ENCODE peak calls at places on chromosomes 12 and 14, in seven cellular contexts. I is stomach; H is lower leg skin; L is activated T-cell treated with anti-CD3 and anti-CD28 coated beads for 1 hour; R is sigmoid colon; P is M059J; Y is activated CD4-positive, alpha-beta T cell treated with anti-CD3 and anti-CD28 coated beads for 48 hours. B is an unnamed sample.

GRCh38 chr14:96092936-96093335 is 53.8 kb downstream of the C14orf132 start:
- DNase-seq in P (no peak), Y (no peak), R (no peak), L (no peak), I (no peak), H (peak; percentile 42), B (no peak)

GRCh38 chr14:92495041-92495440 is 18.5 kb upstream of the RIN3 start:
- DNase-seq in L (no peak), Y (no peak), I (no peak), H (peak; percentile 76), R (no peak), P (no peak), B (peak; percentile 61)

GRCh38 chr14:38199768-38200167 is 7.9 kb upstream of the SSTR1 start:
- DNase-seq in I (no peak), H (no peak), L (no peak), Y (no peak), P (no peak), R (no peak), B (no peak)

GRCh38 chr12:89468648-89469326 is 55.8 kb downstream of the GALNT4 start:
- DNase-seq in Y (no peak), H (no peak), P (no peak), L (no peak), I (no peak), R (no peak), B (peak; percentile 45)

GRCh38 chr12:65331456-65331855 is 53.0 kb downstream of the MSRB3 start:
- DNase-seq in P (no peak), H (no peak), L (no peak), R (no peak), Y (no peak), I (no peak), B (no peak)

GRCh38 chr12:20403230-20403629 is 34.9 kb downstream of the PDE3A start:
- DNase-seq in H (no peak), L (no peak), R (no peak), I (no peak), Y (no peak), P (no peak), B (no peak)

GRCh38 chr12:131896811-131897270 is 2.4 kb downstream of the ULK1 start:
- DNase-seq in P (no peak), Y (no peak), L (no peak), H (no peak), I (no peak), R (no peak), B (peak; percentile 19)

GRCh38 chr12:3173008-3173553 is 95.9 kb downstream of the TSPAN9 start:
- DNase-seq in Y (no peak), I (no peak), H (no peak), L (no peak), R (no peak), P (no peak), B (no peak)

GRCh38 chr14:105165134-105165704 is 3.4 kb downstream of the JAG2 start:
- DNase-seq in R (no peak), H (no peak), L (no peak), I (no peak), P (no peak), Y (no peak), B (no peak)